ENCODE peak calls at places on chromosomes 4 and X, in five cellular contexts. W, K, A, U and S are unnamed samples.

GRCh38 chr4:6324999-6325790 is 55.5 kb downstream of the WFS1 start:
- DNase-seq in W (no peak), K (no peak), A (peak), U (peak), S (no peak)

GRCh38 chr4:47913328-47913727 is 1.1 kb downstream of the NFXL1 start:
- DNase-seq in W (no peak), K (no peak), A (no peak), U (no peak), S (no peak)

GRCh38 chr4:54063737-54064316 is 578 bp downstream of the CHIC2 start:
- DNase-seq in W (peak), K (peak), A (peak), U (peak), S (no peak)

GRCh38 chr4:22264261-22264660 is 251.6 kb downstream of the ADGRA3 start:
- DNase-seq in W (no peak), K (no peak), A (no peak), U (no peak), S (no peak)

GRCh38 chr4:129278868-129279267 is 182.9 kb downstream of the C4orf33 start:
- DNase-seq in W (no peak), K (no peak), A (no peak), U (no peak), S (no peak)

GRCh38 chr4:109033993-109034392 is 268.5 kb downstream of the COL25A1 start:
- DNase-seq in W (no peak), K (no peak), A (no peak), U (no peak), S (no peak)

GRCh38 chr4:181674315-181674714 is 568.9 kb upstream of the TENM3 start:
- DNase-seq in W (no peak), K (no peak), A (no peak), U (no peak), S (no peak)

GRCh38 chrX:133984857-133985163 is 584 bp downstream of the GPC3 start:
- DNase-seq in W (no peak), K (no peak), A (no peak), U (no peak), S (no peak)

GRCh38 chr4:116180056-116180690 is 905.2 kb downstream of the TRAM1L1 start:
- DNase-seq in W (no peak), K (peak), A (no peak), U (no peak), S (no peak)

GRCh38 chr4:38560763-38561558 is 103.0 kb upstream of the KLF3 start:
- DNase-seq in W (no peak), K (no peak), A (no peak), U (no peak), S (no peak)
- TF ChIP-seq EP300 in W (no peak), K (no peak), A (no peak), U (no peak), S (no peak)

DNA sequence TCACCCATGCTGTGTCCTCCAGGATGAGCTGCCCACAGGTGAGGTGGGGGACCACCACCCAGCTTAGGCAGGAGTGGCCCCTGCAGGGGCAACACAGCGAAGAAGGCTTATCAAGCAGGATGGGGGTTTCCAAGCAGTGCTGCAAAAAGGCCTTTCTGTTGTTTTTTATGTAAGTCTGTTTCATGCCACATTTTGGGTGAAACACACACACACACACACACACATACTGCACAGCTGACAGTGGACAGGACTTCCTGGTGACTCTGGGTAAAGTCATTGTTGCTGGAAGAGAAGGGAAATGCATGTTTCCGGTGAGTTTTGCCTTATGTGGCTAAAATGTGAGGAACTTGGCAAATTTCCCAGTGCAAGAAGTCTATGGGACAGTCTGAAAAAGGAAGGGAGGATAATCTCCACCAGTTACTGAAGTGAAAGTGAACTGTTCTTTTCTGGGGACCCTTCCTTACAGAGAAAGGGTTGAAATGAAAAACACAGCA is 119.2 kb downstream of the IRF2 start:
- DNase-seq in W (peak), K (no peak), A (no peak), U (no peak), S (peak)
- TF ChIP-seq EP300 in W (peak), K (no peak), A (no peak), U (no peak), S (peak)

GRCh38 chr4:167987285-167987684 is 105.1 kb upstream of the ANXA10 start:
- DNase-seq in W (no peak), K (no peak), A (no peak), U (no peak), S (no peak)
- TF ChIP-seq EP300 in W (no peak), K (no peak), A (no peak), U (no peak), S (no peak)

GRCh38 chr4:17642404-17642783 is 28.0 kb downstream of the MED28 start:
- DNase-seq in W (no peak), K (no peak), A (no peak), U (no peak), S (no peak)

GRCh38 chr4:17646693-17647092 is 32.3 kb downstream of the MED28 start:
- DNase-seq in W (no peak), K (no peak), A (no peak), U (peak), S (no peak)

GRCh38 chr4:17647927-17648326 is 33.5 kb downstream of the MED28 start:
- DNase-seq in W (no peak), K (no peak), A (no peak), U (no peak), S (no peak)

GRCh38 chr4:17650404-17650803 is 36.0 kb downstream of the MED28 start:
- DNase-seq in W (no peak), K (no peak), A (no peak), U (no peak), S (no peak)

DNA sequence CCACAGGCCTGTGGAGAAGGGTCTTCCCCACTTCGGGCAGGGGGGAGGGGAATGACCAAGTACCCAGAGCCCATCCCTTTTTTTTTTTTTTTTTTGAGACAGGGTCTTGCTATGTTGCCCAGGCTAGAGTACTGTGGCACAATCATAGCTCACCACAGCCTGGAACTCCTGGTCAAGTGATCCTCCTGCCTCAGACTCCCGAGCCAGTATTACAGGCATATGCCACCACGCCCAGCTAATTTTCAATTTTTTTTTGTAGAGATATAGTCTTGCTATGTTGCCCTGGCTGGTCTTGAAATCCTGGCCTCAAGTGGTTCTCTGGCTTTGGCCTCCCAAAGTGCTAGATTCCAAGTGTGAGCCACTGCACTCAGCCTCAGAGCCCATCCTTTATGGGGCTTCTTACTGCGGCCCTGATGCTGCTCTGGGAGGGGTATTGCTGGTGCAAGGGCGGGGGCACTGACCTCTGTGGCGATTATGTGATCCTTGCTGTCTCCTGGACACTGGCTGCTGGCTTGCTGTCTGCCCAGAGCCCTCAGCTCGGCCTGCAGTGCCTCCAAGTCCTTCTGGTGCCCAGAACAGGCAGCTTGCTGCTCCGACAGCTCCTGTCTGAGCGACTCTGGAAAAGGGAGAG is 32.9 kb downstream of the MED28 start:
- DNase-seq in W (no peak), K (no peak), A (no peak), U (no peak), S (no peak)
- TF ChIP-seq EP300 in W (no peak), K (no peak), A (no peak), U (no peak), S (no peak)

DNA sequence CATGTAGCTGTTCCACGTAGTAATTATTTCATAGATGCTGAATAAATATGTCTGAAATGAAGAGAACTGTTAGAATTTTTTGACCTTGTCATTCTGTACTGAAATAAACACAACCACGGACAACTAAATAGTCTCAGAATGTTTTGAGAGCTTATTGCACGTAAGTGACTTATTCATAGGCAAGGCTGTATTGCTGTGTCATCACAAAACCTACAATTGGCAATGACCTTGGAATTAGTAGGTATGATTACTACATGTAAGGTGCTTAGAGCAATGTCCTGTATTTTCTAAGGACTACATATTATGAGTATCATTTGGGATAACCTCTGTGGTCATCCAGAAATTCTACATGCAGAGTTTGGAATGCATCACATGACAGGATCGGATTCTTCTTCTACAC is 237.2 kb upstream of the PUDP start:
- DNase-seq in W (no peak), K (no peak), A (no peak), U (no peak), S (no peak)
- TF ChIP-seq EP300 in W (no peak), K (no peak), A (no peak), U (no peak), S (no peak)

GRCh38 chr4:26132858-26133257 is 188.0 kb upstream of the RBPJ start:
- DNase-seq in W (peak), K (no peak), A (no peak), U (no peak), S (no peak)

GRCh38 chr4:26131053-26131452 is 189.8 kb upstream of the RBPJ start:
- DNase-seq in W (no peak), K (no peak), A (no peak), U (no peak), S (no peak)

GRCh38 chr4:26133840-26134239 is 187.0 kb upstream of the RBPJ start:
- DNase-seq in W (no peak), K (no peak), A (no peak), U (no peak), S (no peak)

GRCh38 chr4:26130173-26130572 is 190.6 kb upstream of the RBPJ start:
- DNase-seq in W (no peak), K (no peak), A (no peak), U (no peak), S (no peak)

GRCh38 chr4:26131711-26132110 is 189.1 kb upstream of the RBPJ start:
- DNase-seq in W (no peak), K (no peak), A (no peak), U (no peak), S (no peak)
- TF ChIP-seq EP300 in W (no peak), K (no peak), A (no peak), U (no peak), S (no peak)

GRCh38 chr4:186669735-186670134 is 53.9 kb downstream of the FAT1 start:
- DNase-seq in W (no peak), K (no peak), A (no peak), U (no peak), S (no peak)

GRCh38 chr4:186666252-186666651 is 57.4 kb downstream of the FAT1 start:
- DNase-seq in W (no peak), K (no peak), A (no peak), U (no peak), S (no peak)

GRCh38 chr4:186666750-186667149 is 56.9 kb downstream of the FAT1 start:
- DNase-seq in W (no peak), K (no peak), A (no peak), U (no peak), S (no peak)

GRCh38 chr4:186669159-186669720 is 54.4 kb downstream of the FAT1 start:
- DNase-seq in W (no peak), K (no peak), A (no peak), U (no peak), S (no peak)
- TF ChIP-seq EP300 in W (no peak), K (no peak), A (peak), U (peak), S (peak)